ENCODE peak calls at places on chromosomes 6 and 20, in ten cellular contexts. T is CD4-positive, CD25-positive, alpha-beta regulatory T cell; V is AG04450; R is heart right ventricle; I is CD8-positive, alpha-beta T cell; W is adipocyte; D is fibroblast of pulmonary artery; J is naive thymus-derived CD4-positive, alpha-beta T cell; K is SJSA1; Y is fibroblast of the aortic adventitia. M is an unnamed sample.

GRCh38 chr6:164520916-164521315 is 788.5 kb downstream of the C6orf118 start:
- DNase-seq in T (no peak), V (no peak), R (no peak), I (no peak), W (no peak), D (no peak), J (no peak), K (no peak), Y (no peak), M (no peak)

GRCh38 chr6:106901062-106901461 is 73.5 kb downstream of the CD24 start:
- DNase-seq in T (no peak), V (no peak), R (no peak), I (no peak), W (no peak), D (no peak), J (no peak), K (no peak), Y (no peak), M (no peak)

GRCh38 chr6:87498048-87498447 is 25.3 kb downstream of the SLC35A1 start:
- DNase-seq in T (no peak), V (no peak), R (no peak), I (no peak), W (no peak), D (no peak), J (no peak), K (no peak), Y (no peak), M (no peak)

GRCh38 chr6:71888720-71889340 is 2.5 kb downstream of the RIMS1 start:
- DNase-seq in T (no peak), V (no peak), R (no peak), I (no peak), W (no peak), D (no peak), J (no peak), K (no peak), Y (no peak), M (no peak)

GRCh38 chr20:13302647-13303425 is 81.8 kb downstream of the ISM1 start:
- DNase-seq in T (peak; percentile 6), V (no peak), R (no peak), I (no peak), W (peak; percentile 70), D (peak; percentile 34), J (peak; percentile 10), K (no peak), Y (peak; percentile 14), M (peak; percentile 43)

GRCh38 chr20:63025534-63026331 is 19.0 kb upstream of the BHLHE23 start:
- DNase-seq in T (no peak), V (no peak), R (peak; percentile 9), I (peak; percentile 46), W (peak; percentile 42), D (peak; percentile 45), J (peak; percentile 37), K (no peak), Y (peak; percentile 25), M (no peak)

GRCh38 chr6:14881399-14881798 is 364.5 kb upstream of the JARID2 start:
- DNase-seq in T (no peak), V (no peak), R (no peak), I (no peak), W (peak; percentile 31), D (peak; percentile 84), J (no peak), K (no peak), Y (peak; percentile 85), M (no peak)

GRCh38 chr6:51468704-51469103 is 618.7 kb downstream of the PKHD1 start:
- DNase-seq in T (no peak), V (no peak), R (no peak), I (no peak), W (no peak), D (no peak), J (no peak), K (no peak), Y (no peak), M (no peak)

GRCh38 chr20:51828762-51829161 is 26.4 kb upstream of the SALL4 start:
- DNase-seq in T (no peak), V (no peak), R (no peak), I (no peak), W (no peak), D (no peak), J (no peak), K (no peak), Y (no peak), M (no peak)

GRCh38 chr6:167720456-167721285 is 106.0 kb upstream of the AFDN start:
- DNase-seq in T (no peak), V (no peak), R (no peak), I (no peak), W (no peak), D (no peak), J (no peak), K (no peak), Y (no peak), M (no peak)

GRCh38 chr6:56733298-56733697 is 90.6 kb upstream of the DST start:
- DNase-seq in T (no peak), V (no peak), R (no peak), I (no peak), W (no peak), D (no peak), J (no peak), K (no peak), Y (no peak), M (no peak)

GRCh38 chr6:1625926-1626413 is 16.3 kb downstream of the FOXC1 start:
- DNase-seq in T (no peak), V (no peak), R (no peak), I (no peak), W (no peak), D (no peak), J (no peak), K (no peak), Y (peak; percentile 57), M (no peak)

GRCh38 chr6:136069119-136069518 is 181.0 kb downstream of the MTFR2 start:
- DNase-seq in T (no peak), V (peak; percentile 63), R (no peak), I (no peak), W (peak; percentile 70), D (peak; percentile 82), J (no peak), K (no peak), Y (peak; percentile 83), M (no peak)

GRCh38 chr6:74755748-74756147 is 450.1 kb downstream of the COL12A1 start:
- DNase-seq in T (no peak), V (no peak), R (no peak), I (no peak), W (no peak), D (peak; percentile 8), J (no peak), K (no peak), Y (peak; percentile 5), M (no peak)

GRCh38 chr20:2131366-2131765 is 29.7 kb downstream of the STK35 start:
- DNase-seq in T (no peak), V (no peak), R (no peak), I (no peak), W (peak; percentile 57), D (peak; percentile 56), J (no peak), K (no peak), Y (peak; percentile 66), M (no peak)

GRCh38 chr20:59309218-59309617 is 8.8 kb downstream of the EDN3 start:
- DNase-seq in T (no peak), V (no peak), R (no peak), I (no peak), W (no peak), D (no peak), J (no peak), K (no peak), Y (no peak), M (no peak)

GRCh38 chr20:59307270-59307669 is 6.9 kb downstream of the EDN3 start:
- DNase-seq in T (no peak), V (no peak), R (no peak), I (no peak), W (no peak), D (no peak), J (no peak), K (no peak), Y (no peak), M (no peak)

GRCh38 chr20:59305898-59306640 is 5.7 kb downstream of the EDN3 start:
- DNase-seq in T (no peak), V (no peak), R (no peak), I (no peak), W (no peak), D (no peak), J (no peak), K (no peak), Y (no peak), M (no peak)

GRCh38 chr20:59308493-59309201 is 8.2 kb downstream of the EDN3 start:
- DNase-seq in T (no peak), V (no peak), R (no peak), I (no peak), W (no peak), D (no peak), J (no peak), K (no peak), Y (no peak), M (no peak)
- H3K4me3 ChIP-seq in T (no peak overlapping the region), V (no peak overlapping the region), R (no peak overlapping the region), I (no peak overlapping the region), W (no peak overlapping the region), D (no peak overlapping the region), J (no peak overlapping the region), K (no peak overlapping the region), Y (no peak overlapping the region), M (no peak overlapping the region)

DNA sequence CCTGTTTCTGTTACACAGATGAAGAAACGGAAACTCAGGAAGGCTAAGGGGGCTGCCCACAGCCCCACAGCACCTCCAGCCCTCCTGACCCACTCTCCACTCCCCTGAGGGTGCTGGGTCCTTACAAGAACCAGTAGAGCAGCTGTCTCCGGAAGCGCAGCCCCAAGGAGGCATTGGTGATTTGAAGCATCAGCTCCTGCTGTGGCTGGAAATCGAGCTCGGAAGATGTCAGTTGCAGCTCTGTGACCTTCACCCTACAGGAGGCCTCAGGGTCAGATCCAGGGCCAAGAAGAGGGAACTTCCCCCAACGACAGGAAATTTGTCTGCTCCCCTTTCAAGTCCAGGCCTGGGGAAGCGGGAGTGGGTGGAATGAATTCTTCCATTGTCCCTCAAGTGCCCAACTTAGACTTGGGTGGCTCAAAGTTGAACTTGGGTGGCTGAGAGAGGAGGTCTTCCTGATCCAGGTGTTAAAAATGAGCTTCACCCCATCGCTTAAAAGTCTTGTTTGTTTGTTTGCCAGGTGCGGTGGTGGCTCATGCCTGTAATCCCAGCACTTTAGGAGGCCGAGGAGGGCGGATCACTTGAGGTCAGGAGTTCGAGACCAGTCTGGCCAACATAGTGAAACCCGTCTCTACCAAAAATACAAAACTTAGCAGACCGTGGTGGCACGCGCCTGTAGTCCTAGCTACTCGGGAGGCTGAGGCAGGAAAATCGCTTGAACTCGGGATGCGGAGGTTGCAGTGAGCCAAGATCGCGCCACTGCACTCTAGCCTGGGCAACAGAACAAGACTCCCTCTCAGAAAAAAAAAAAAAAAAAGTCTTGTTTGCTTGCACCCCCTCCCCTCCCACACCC is 1.9 kb downstream of the PLTP start:
- DNase-seq in T (no peak), V (no peak), R (no peak), I (no peak), W (no peak), D (no peak), J (no peak), K (no peak), Y (no peak), M (no peak)
- H3K4me3 ChIP-seq in T (peak overlapping the region; percentile 32), V (peak overlapping the region; percentile 31), R (peak overlapping the region; percentile 61), I (peak overlapping the region; percentile 75), W (peak overlapping the region; percentile 70), D (peak overlapping the region; percentile 38), J (peak overlapping the region; percentile 76), K (no peak overlapping the region), Y (peak overlapping the region; percentile 41), M (peak overlapping the region; percentile 21)

GRCh38 chr20:56627122-56628014 is 1.7 kb upstream of the TFAP2C start:
- DNase-seq in T (no peak), V (no peak), R (no peak), I (no peak), W (no peak), D (no peak), J (no peak), K (no peak), Y (no peak), M (no peak)
- H3K4me3 ChIP-seq in T (no peak overlapping the region), V (no peak overlapping the region), R (peak overlapping the region; percentile 54), I (no peak overlapping the region), W (no peak overlapping the region), D (no peak overlapping the region), J (no peak overlapping the region), K (no peak overlapping the region), Y (no peak overlapping the region), M (no peak overlapping the region)

GRCh38 chr20:57265649-57266250 is 691 bp downstream of the BMP7 start:
- DNase-seq in T (no peak), V (no peak), R (peak; percentile 19), I (no peak), W (no peak), D (peak; percentile 1), J (no peak), K (no peak), Y (no peak), M (no peak)
- H3K4me3 ChIP-seq in T (no peak overlapping the region), V (no peak overlapping the region), R (peak overlapping the region; percentile 38), I (no peak overlapping the region), W (no peak overlapping the region), D (no peak overlapping the region), J (no peak overlapping the region), K (no peak overlapping the region), Y (no peak overlapping the region), M (no peak overlapping the region)